ENCODE peak calls at places on chromosomes 7 and 10, in six cellular contexts. B is IMR-90, C is mesenchymal stem cell, P is H1, X is H9, Y is trophoblast cell. H is an unnamed sample.

GRCh38 chr7:43584200-43584586 is 1.3 kb downstream of the STK17A start:
- DNase-seq in B (peak; percentile 71), C (peak; percentile 90), P (no peak), X (no peak), Y (peak; percentile 97), H (no peak)

GRCh38 chr10:78502208-78502943 is 468.7 kb downstream of the RPS24 start:
- DNase-seq in B (peak; percentile 67), C (peak; percentile 75), P (no peak), X (no peak), Y (no peak), H (no peak)

GRCh38 chr10:79397051-79397450 is 48.4 kb downstream of the ZCCHC24 start:
- DNase-seq in B (no peak), C (no peak), P (no peak), X (no peak), Y (no peak), H (no peak)

GRCh38 chr7:127865466-127865865 is 165.8 kb downstream of the LRRC4 start:
- DNase-seq in B (peak; percentile 72), C (peak; percentile 86), P (no peak), X (no peak), Y (peak; percentile 68), H (no peak)

GRCh38 chr10:94088926-94089381 is 95.2 kb downstream of the PLCE1 start:
- DNase-seq in B (peak; percentile 70), C (peak; percentile 38), P (no peak), X (no peak), Y (no peak), H (no peak)

GRCh38 chr7:101564778-101565211 is 64.3 kb downstream of the MYL10 start:
- DNase-seq in B (no peak), C (no peak), P (peak; percentile 89), X (peak; percentile 98), Y (no peak), H (peak; percentile 63)

GRCh38 chr7:151313857-151314256 is 27.8 kb upstream of the NUB1 start:
- DNase-seq in B (peak; percentile 61), C (no peak), P (no peak), X (peak; percentile 23), Y (no peak), H (no peak)

GRCh38 chr10:133277993-133278576 is 1.4 kb upstream of the ADAM8 start:
- DNase-seq in B (no peak), C (no peak), P (no peak), X (no peak), Y (peak; percentile 26), H (no peak)

GRCh38 chr10:126336786-126337185 is 51.5 kb downstream of the ADAM12 start:
- DNase-seq in B (peak; percentile 56), C (peak; percentile 43), P (no peak), X (no peak), Y (no peak), H (no peak)

GRCh38 chr7:98294798-98295382 is 13.4 kb downstream of the BRI3 start:
- DNase-seq in B (peak; percentile 47), C (peak; percentile 62), P (peak; percentile 91), X (peak; percentile 89), Y (peak; percentile 91), H (peak; percentile 55)

GRCh38 chr7:158705234-158705890 is 758 bp upstream of the NCAPG2 start:
- DNase-seq in B (no peak), C (peak; percentile 31), P (peak; percentile 64), X (no peak), Y (peak; percentile 59), H (no peak)

GRCh38 chr10:78170026-78170475 is 136.4 kb downstream of the RPS24 start:
- DNase-seq in B (peak; percentile 69), C (peak; percentile 19), P (no peak), X (no peak), Y (no peak), H (no peak)

GRCh38 chr7:106012935-106013439 is 49.9 kb downstream of the CDHR3 start:
- DNase-seq in B (peak; percentile 93), C (peak; percentile 91), P (no peak), X (no peak), Y (peak; percentile 38), H (no peak)

GRCh38 chr7:135673360-135673706 is 11.0 kb downstream of the STMP1 start:
- DNase-seq in B (peak; percentile 84), C (peak; percentile 43), P (no peak), X (no peak), Y (peak; percentile 1), H (no peak)

DNA sequence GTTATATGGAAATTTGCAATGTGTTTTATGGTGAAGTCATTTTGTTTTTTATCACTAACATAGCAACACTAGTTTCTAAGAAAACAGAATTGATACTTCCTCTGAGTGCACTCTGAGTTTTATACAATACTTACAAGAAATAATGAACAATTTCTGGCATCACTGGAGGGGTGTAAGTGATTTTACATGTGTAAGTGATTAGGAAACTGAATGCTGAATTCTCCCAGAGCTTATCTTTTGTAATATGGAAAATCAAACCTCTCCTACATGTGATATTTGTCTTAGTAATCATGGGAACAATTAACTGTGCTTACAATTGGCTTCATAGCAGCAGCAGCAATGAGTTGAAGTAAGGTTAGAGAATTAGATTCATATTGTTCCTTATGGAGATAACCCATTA is 37.5 kb downstream of the SEMA3C start:
- DNase-seq in B (no peak), C (no peak), P (no peak), X (no peak), Y (no peak), H (no peak)
- H3K14ac ChIP-seq in B (no peak overlapping the region), C (no peak overlapping the region), P (no peak overlapping the region), X (no peak overlapping the region), Y (no peak overlapping the region), H (no peak overlapping the region)

GRCh38 chr10:113426181-113426837 is 126.5 kb upstream of the HABP2 start:
- DNase-seq in B (no peak), C (no peak), P (no peak), X (no peak), Y (peak; percentile 80), H (no peak)
- H3K14ac ChIP-seq in B (no peak overlapping the region), C (no peak overlapping the region), P (no peak overlapping the region), X (no peak overlapping the region), Y (no peak overlapping the region), H (no peak overlapping the region)

GRCh38 chr10:26491276-26491675 is 53.1 kb downstream of the APBB1IP start:
- DNase-seq in B (no peak), C (no peak), P (no peak), X (no peak), Y (no peak), H (no peak)
- H3K14ac ChIP-seq in B (no peak overlapping the region), C (no peak overlapping the region), P (no peak overlapping the region), X (no peak overlapping the region), Y (no peak overlapping the region), H (no peak overlapping the region)

GRCh38 chr10:69315610-69316312 is 37.5 kb downstream of the HK1 start:
- DNase-seq in B (peak; percentile 26), C (peak; percentile 32), P (no peak), X (no peak), Y (no peak), H (no peak)
- H3K14ac ChIP-seq in B (no peak overlapping the region), C (no peak overlapping the region), P (no peak overlapping the region), X (no peak overlapping the region), Y (peak overlapping the region; percentile 16), H (no peak overlapping the region)

GRCh38 chr10:34256216-34256615 is 558.9 kb downstream of the PARD3 start:
- DNase-seq in B (no peak), C (no peak), P (no peak), X (no peak), Y (no peak), H (no peak)
- H3K14ac ChIP-seq in B (no peak overlapping the region), C (no peak overlapping the region), P (no peak overlapping the region), X (no peak overlapping the region), Y (no peak overlapping the region), H (no peak overlapping the region)

GRCh38 chr10:99528867-99529285 is 3.9 kb upstream of the NKX2-3 start:
- DNase-seq in B (no peak), C (no peak), P (no peak), X (no peak), Y (no peak), H (no peak)

GRCh38 chr10:99528256-99528866 is 4.4 kb upstream of the NKX2-3 start:
- DNase-seq in B (no peak), C (peak; percentile 72), P (no peak), X (no peak), Y (no peak), H (no peak)

GRCh38 chr10:99531026-99531695 is 1.6 kb upstream of the NKX2-3 start:
- DNase-seq in B (no peak), C (peak; percentile 68), P (peak; percentile 77), X (peak; percentile 72), Y (peak; percentile 44), H (no peak)

GRCh38 chr10:99530108-99531025 is 2.4 kb upstream of the NKX2-3 start:
- DNase-seq in B (no peak), C (peak; percentile 62), P (peak; percentile 68), X (peak; percentile 64), Y (no peak), H (no peak)

DNA sequence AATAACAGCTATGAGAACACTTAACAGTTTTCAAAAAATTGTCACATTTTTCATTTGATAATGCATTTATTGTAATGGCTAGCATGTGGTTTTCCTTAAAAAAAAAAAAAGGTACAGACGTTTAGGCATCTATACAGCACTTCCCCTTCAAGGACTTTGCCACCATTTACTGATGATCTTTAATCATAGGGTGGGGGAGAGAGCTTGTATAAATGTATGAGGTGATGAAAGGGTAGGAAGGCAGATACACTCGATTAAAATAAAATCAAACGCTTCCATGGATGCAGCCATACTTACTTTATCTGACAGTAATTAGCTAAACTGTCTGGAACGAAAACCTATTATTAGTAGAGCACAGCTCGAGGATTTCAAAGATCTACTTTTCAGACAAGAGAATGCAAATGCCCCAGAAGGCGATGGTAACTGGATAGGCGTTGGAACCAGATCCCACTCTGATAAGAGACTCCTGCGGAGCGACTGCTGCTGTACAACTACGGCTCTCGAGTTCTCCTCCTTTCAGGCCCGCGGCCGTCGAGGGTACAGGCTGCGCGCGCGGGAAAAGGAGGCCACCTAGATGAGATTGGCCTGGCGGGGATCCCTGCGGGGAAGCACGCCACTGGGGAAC is 3.1 kb upstream of the NKX2-3 start:
- DNase-seq in B (no peak), C (peak; percentile 65), P (no peak), X (no peak), Y (peak; percentile 77), H (no peak)
- H3K14ac ChIP-seq in B (no peak overlapping the region), C (peak overlapping the region; percentile 97), P (no peak overlapping the region), X (no peak overlapping the region), Y (peak overlapping the region; percentile 71), H (no peak overlapping the region)

GRCh38 chr10:110682348-110682747 is 38.2 kb downstream of the RBM20 start:
- DNase-seq in B (no peak), C (no peak), P (no peak), X (no peak), Y (no peak), H (no peak)
- H3K14ac ChIP-seq in B (no peak overlapping the region), C (no peak overlapping the region), P (no peak overlapping the region), X (no peak overlapping the region), Y (no peak overlapping the region), H (no peak overlapping the region)

GRCh38 chr7:908159-908918 is 32.0 kb downstream of the GET4 start:
- DNase-seq in B (no peak), C (no peak), P (no peak), X (no peak), Y (no peak), H (no peak)
- H3K14ac ChIP-seq in B (no peak overlapping the region), C (no peak overlapping the region), P (no peak overlapping the region), X (no peak overlapping the region), Y (peak overlapping the region; percentile 15), H (no peak overlapping the region)

DNA sequence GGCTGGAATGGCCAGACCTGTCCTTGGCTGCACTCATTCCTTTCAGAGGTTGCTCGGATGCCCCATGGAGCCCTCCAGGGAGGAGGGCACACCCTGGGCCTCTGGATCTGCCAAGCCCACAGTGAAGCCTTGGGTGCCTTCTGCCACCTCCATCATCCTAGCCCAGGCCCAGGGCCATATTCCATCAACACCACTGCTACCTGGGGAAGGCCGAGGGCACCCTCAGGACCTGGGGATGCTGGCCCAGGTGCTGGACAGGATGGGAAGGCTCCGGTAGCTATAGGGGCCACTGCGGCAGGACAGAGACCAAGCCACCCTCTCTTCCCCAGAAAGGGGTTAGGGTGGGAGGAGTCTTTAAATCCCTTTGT is 810 bp downstream of the OPN4 start:
- DNase-seq in B (no peak), C (no peak), P (no peak), X (no peak), Y (no peak), H (no peak)
- H3K14ac ChIP-seq in B (no peak overlapping the region), C (no peak overlapping the region), P (no peak overlapping the region), X (no peak overlapping the region), Y (no peak overlapping the region), H (no peak overlapping the region)

H was measured in neuronal stem cell.